ENCODE peak calls at places on chromosomes 2 and 18, in nine cellular contexts. V is iPS-NIHi11; M is heart right ventricle; N is endodermal cell; L is naive thymus-derived CD8-positive, alpha-beta T cell; C is iris pigment epithelial cell; D is GM18507; G is HFF-Myc; K is sciatic nerve. X is an unnamed sample.

GRCh38 chr2:55419236-55419513 is 481 bp downstream of the CCDC88A start:
- DNase-seq in V (peak; percentile 28), M (peak; percentile 24), N (no peak), L (peak; percentile 25), C (no peak), D (no peak), G (peak; percentile 16), K (peak; percentile 61), X (no peak)

GRCh38 chr2:240775911-240776310 is 44.1 kb downstream of the KIF1A start:
- DNase-seq in V (no peak), M (peak; percentile 46), N (no peak), L (no peak), C (no peak), D (no peak), G (no peak), K (no peak), X (no peak)

GRCh38 chr2:241773511-241774418 is 2.9 kb upstream of the GAL3ST2 start:
- DNase-seq in V (no peak), M (no peak), N (peak; percentile 50), L (no peak), C (no peak), D (no peak), G (no peak), K (peak; percentile 53), X (no peak)

GRCh38 chr2:137947714-137948336 is 16.4 kb upstream of the HNMT start:
- DNase-seq in V (peak; percentile 60), M (peak; percentile 66), N (peak; percentile 89), L (no peak), C (peak; percentile 80), D (no peak), G (no peak), K (peak; percentile 81), X (no peak)

GRCh38 chr18:69538849-69539248 is 138.2 kb downstream of the DOK6 start:
- DNase-seq in V (no peak), M (no peak), N (no peak), L (no peak), C (no peak), D (no peak), G (no peak), K (no peak), X (peak; percentile 9)

GRCh38 chr2:44912660-44913059 is 28.8 kb upstream of the SIX3 start:
- DNase-seq in V (no peak), M (no peak), N (no peak), L (no peak), C (peak; percentile 73), D (no peak), G (peak; percentile 15), K (no peak), X (peak; percentile 28)

GRCh38 chr2:128258218-128258617 is 60.5 kb downstream of the HS6ST1 start:
- DNase-seq in V (no peak), M (no peak), N (peak; percentile 38), L (no peak), C (no peak), D (no peak), G (no peak), K (no peak), X (no peak)

GRCh38 chr2:241903121-241904010 is 33.8 kb downstream of the RTP5 start:
- DNase-seq in V (no peak), M (no peak), N (peak; percentile 43), L (no peak), C (no peak), D (no peak), G (no peak), K (peak; percentile 55), X (no peak)

GRCh38 chr18:12007063-12007462 is 25.8 kb downstream of the IMPA2 start:
- DNase-seq in V (no peak), M (no peak), N (no peak), L (no peak), C (no peak), D (no peak), G (no peak), K (no peak), X (no peak)

GRCh38 chr18:6947328-6948030 is 170.1 kb downstream of the LAMA1 start:
- DNase-seq in V (no peak), M (no peak), N (no peak), L (no peak), C (no peak), D (no peak), G (no peak), K (no peak), X (no peak)

GRCh38 chr18:49690307-49690706 is 123.0 kb downstream of the ACAA2 start:
- DNase-seq in V (no peak), M (no peak), N (no peak), L (no peak), C (peak; percentile 97), D (no peak), G (peak; percentile 49), K (no peak), X (peak; percentile 51)

GRCh38 chr2:134669731-134670669 is 48.8 kb downstream of the TMEM163 start:
- DNase-seq in V (no peak), M (no peak), N (peak; percentile 14), L (peak; percentile 83), C (no peak), D (no peak), G (no peak), K (no peak), X (no peak)

GRCh38 chr2:148939271-148939670 is 64.2 kb downstream of the KIF5C start:
- DNase-seq in V (no peak), M (no peak), N (no peak), L (no peak), C (no peak), D (no peak), G (no peak), K (no peak), X (no peak)

GRCh38 chr2:148130571-148130970 is 109.7 kb downstream of the MBD5 start:
- DNase-seq in V (no peak), M (no peak), N (no peak), L (no peak), C (peak; percentile 75), D (no peak), G (no peak), K (no peak), X (peak; percentile 8)

GRCh38 chr2:44705356-44705755 is 236.1 kb upstream of the SIX3 start:
- DNase-seq in V (no peak), M (no peak), N (peak; percentile 68), L (no peak), C (no peak), D (no peak), G (no peak), K (no peak), X (no peak)

GRCh38 chr2:15705310-15705709 is 113.6 kb downstream of the DDX1 start:
- DNase-seq in V (no peak), M (no peak), N (no peak), L (no peak), C (no peak), D (no peak), G (no peak), K (no peak), X (no peak)

GRCh38 chr2:207746131-207746530 is 23.6 kb downstream of the FZD5 start:
- DNase-seq in V (peak; percentile 68), M (peak; percentile 17), N (peak; percentile 76), L (peak; percentile 31), C (peak; percentile 77), D (peak; percentile 45), G (peak; percentile 35), K (no peak), X (no peak)

GRCh38 chr2:235665656-235666239 is 171.9 kb downstream of the AGAP1 start:
- DNase-seq in V (no peak), M (no peak), N (no peak), L (no peak), C (no peak), D (no peak), G (no peak), K (no peak), X (peak; percentile 54)

GRCh38 chr2:86211033-86211795 is 12.0 kb downstream of the MRPL35 start:
- DNase-seq in V (no peak), M (no peak), N (no peak), L (no peak), C (no peak), D (no peak), G (no peak), K (no peak), X (no peak)

GRCh38 chr2:148720501-148720998 is 76.0 kb downstream of the EPC2 start:
- DNase-seq in V (no peak), M (no peak), N (no peak), L (no peak), C (peak; percentile 38), D (no peak), G (peak; percentile 11), K (no peak), X (no peak)

GRCh38 chr2:130756041-130756720 is 841 bp downstream of the AMER3 start:
- DNase-seq in V (peak; percentile 95), M (no peak), N (peak; percentile 90), L (no peak), C (peak; percentile 12), D (no peak), G (no peak), K (no peak), X (no peak)

GRCh38 chr2:65749549-65749948 is 317.1 kb upstream of the SPRED2 start:
- DNase-seq in V (no peak), M (no peak), N (no peak), L (no peak), C (peak; percentile 52), D (no peak), G (no peak), K (no peak), X (no peak)

GRCh38 chr2:188808921-188809320 is 165.3 kb upstream of the COL3A1 start:
- DNase-seq in V (no peak), M (no peak), N (no peak), L (no peak), C (peak; percentile 79), D (no peak), G (no peak), K (no peak), X (peak; percentile 54)

GRCh38 chr2:64989982-64990614 is 899 bp downstream of the SLC1A4 start:
- DNase-seq in V (peak; percentile 49), M (no peak), N (peak; percentile 52), L (no peak), C (no peak), D (no peak), G (no peak), K (peak; percentile 63), X (no peak)

GRCh38 chr2:11698009-11698922 is 28.3 kb upstream of the NTSR2 start:
- DNase-seq in V (no peak), M (peak; percentile 50), N (no peak), L (no peak), C (peak; percentile 31), D (no peak), G (peak; percentile 48), K (no peak), X (peak; percentile 40)

X was measured in GM04504.